ENCODE peak calls at places on chromosomes 16 and 17, in seven cellular contexts. One of them, this sample, is unnamed.

GRCh38 chr17:36703860-36704266 is 102.5 kb downstream of the MRM1 start:
- DNase-seq in CD8-positive, alpha-beta T cell: peak
- DNase-seq in vagina: no peak
- DNase-seq in mesothelial cell of epicardium: peak
- DNase-seq in AG10803: no peak
- DNase-seq in ovary: peak
- DNase-seq in type B pancreatic cell: peak
- DNase-seq in this sample: peak

GRCh38 chr17:40307691-40308289 is 1.2 kb upstream of the RARA start:
- DNase-seq in CD8-positive, alpha-beta T cell: no peak
- DNase-seq in vagina: no peak
- DNase-seq in mesothelial cell of epicardium: no peak
- DNase-seq in AG10803: no peak
- DNase-seq in ovary: peak
- DNase-seq in type B pancreatic cell: no peak
- DNase-seq in this sample: no peak

GRCh38 chr16:28192811-28193529 is 18.8 kb downstream of the XPO6 start:
- DNase-seq in CD8-positive, alpha-beta T cell: peak
- DNase-seq in vagina: no peak
- DNase-seq in mesothelial cell of epicardium: no peak
- DNase-seq in AG10803: no peak
- DNase-seq in ovary: no peak
- DNase-seq in type B pancreatic cell: no peak
- DNase-seq in this sample: peak

GRCh38 chr16:21060027-21060510 is 90.6 kb downstream of the DNAH3 start:
- DNase-seq in CD8-positive, alpha-beta T cell: no peak
- DNase-seq in vagina: no peak
- DNase-seq in mesothelial cell of epicardium: no peak
- DNase-seq in AG10803: no peak
- DNase-seq in ovary: no peak
- DNase-seq in type B pancreatic cell: no peak
- DNase-seq in this sample: no peak

GRCh38 chr17:65190467-65191095 is 53.4 kb downstream of the RGS9 start:
- DNase-seq in CD8-positive, alpha-beta T cell: no peak
- DNase-seq in vagina: no peak
- DNase-seq in mesothelial cell of epicardium: no peak
- DNase-seq in AG10803: peak
- DNase-seq in ovary: no peak
- DNase-seq in type B pancreatic cell: no peak
- DNase-seq in this sample: no peak

GRCh38 chr16:2990891-2991290 is 10.6 kb upstream of the PKMYT1 start:
- DNase-seq in CD8-positive, alpha-beta T cell: no peak
- DNase-seq in vagina: no peak
- DNase-seq in mesothelial cell of epicardium: no peak
- DNase-seq in AG10803: no peak
- DNase-seq in ovary: no peak
- DNase-seq in type B pancreatic cell: no peak
- DNase-seq in this sample: no peak

GRCh38 chr17:31374503-31374902 is 17.0 kb upstream of the RAB11FIP4 start:
- DNase-seq in CD8-positive, alpha-beta T cell: no peak
- DNase-seq in vagina: no peak
- DNase-seq in mesothelial cell of epicardium: no peak
- DNase-seq in AG10803: no peak
- DNase-seq in ovary: no peak
- DNase-seq in type B pancreatic cell: no peak
- DNase-seq in this sample: no peak

GRCh38 chr16:78289844-78290277 is 190.4 kb downstream of the WWOX start:
- DNase-seq in CD8-positive, alpha-beta T cell: no peak
- DNase-seq in vagina: no peak
- DNase-seq in mesothelial cell of epicardium: no peak
- DNase-seq in AG10803: no peak
- DNase-seq in ovary: no peak
- DNase-seq in type B pancreatic cell: no peak
- DNase-seq in this sample: no peak

GRCh38 chr17:72362466-72363335 is 241.9 kb downstream of the SOX9 start:
- DNase-seq in CD8-positive, alpha-beta T cell: no peak
- DNase-seq in vagina: no peak
- DNase-seq in mesothelial cell of epicardium: no peak
- DNase-seq in AG10803: peak
- DNase-seq in ovary: no peak
- DNase-seq in type B pancreatic cell: no peak
- DNase-seq in this sample: no peak

GRCh38 chr16:63787014-63787413 is 1334.8 kb downstream of the CDH11 start:
- DNase-seq in CD8-positive, alpha-beta T cell: no peak
- DNase-seq in vagina: no peak
- DNase-seq in mesothelial cell of epicardium: no peak
- DNase-seq in AG10803: no peak
- DNase-seq in ovary: no peak
- DNase-seq in type B pancreatic cell: no peak
- DNase-seq in this sample: no peak

DNA sequence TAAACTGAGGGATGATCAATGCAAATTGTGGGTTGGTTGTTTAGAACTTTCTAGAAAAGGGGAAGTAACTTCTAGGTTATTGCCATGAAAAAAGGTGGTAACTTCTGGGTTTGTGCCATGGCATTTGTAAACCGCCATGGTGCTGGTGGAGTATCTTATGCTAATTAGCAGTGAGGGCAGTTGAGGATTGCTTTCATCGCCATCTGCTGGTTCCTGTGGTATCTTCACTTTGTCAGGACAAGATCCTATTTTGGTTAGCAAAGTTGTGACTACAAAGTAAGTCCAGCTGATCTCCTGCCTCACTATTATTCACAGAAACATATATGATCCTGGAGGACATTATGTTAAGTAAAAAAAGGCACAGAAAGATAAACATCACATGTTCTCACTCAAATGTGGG is 1332.3 kb downstream of the CDH11 start:
- DNase-seq in CD8-positive, alpha-beta T cell: no peak
- DNase-seq in vagina: no peak
- DNase-seq in mesothelial cell of epicardium: no peak
- DNase-seq in AG10803: no peak
- DNase-seq in ovary: no peak
- DNase-seq in type B pancreatic cell: no peak
- DNase-seq in this sample: no peak
- TF ChIP-seq CTCF in CD8-positive, alpha-beta T cell: no peak
- TF ChIP-seq CTCF in vagina: no peak
- TF ChIP-seq CTCF in mesothelial cell of epicardium: no peak
- TF ChIP-seq CTCF in AG10803: no peak
- TF ChIP-seq CTCF in ovary: no peak
- TF ChIP-seq CTCF in type B pancreatic cell: no peak
- TF ChIP-seq CTCF in this sample: no peak

GRCh38 chr17:42050360-42051012 is at the start of gene C17orf113:
- DNase-seq in CD8-positive, alpha-beta T cell: peak
- DNase-seq in vagina: no peak
- DNase-seq in mesothelial cell of epicardium: peak
- DNase-seq in AG10803: peak
- DNase-seq in ovary: peak
- DNase-seq in type B pancreatic cell: no peak
- DNase-seq in this sample: peak
- TF ChIP-seq CTCF in CD8-positive, alpha-beta T cell: peak
- TF ChIP-seq CTCF in vagina: no peak
- TF ChIP-seq CTCF in mesothelial cell of epicardium: peak
- TF ChIP-seq CTCF in AG10803: no peak
- TF ChIP-seq CTCF in ovary: no peak
- TF ChIP-seq CTCF in type B pancreatic cell: peak
- TF ChIP-seq CTCF in this sample: no peak

DNA sequence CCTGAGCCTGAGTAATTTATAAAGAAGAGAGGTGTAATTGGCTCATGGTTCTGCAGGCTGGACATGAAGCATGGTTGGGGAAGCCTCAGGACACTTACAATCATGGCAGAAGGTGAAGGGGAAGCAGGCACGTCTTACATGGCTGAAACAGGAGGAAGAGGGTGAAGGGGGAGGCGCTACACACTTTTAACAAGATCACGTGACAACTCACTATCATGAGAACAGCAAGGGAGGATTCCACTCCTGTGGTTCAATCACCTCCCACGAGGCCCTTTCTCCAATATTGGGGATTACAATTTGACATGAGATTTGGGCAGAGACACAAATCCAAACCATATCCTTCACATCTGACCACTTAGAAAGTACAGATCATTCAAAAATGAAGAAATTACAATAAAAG is 110.6 kb upstream of the SHISA6 start:
- DNase-seq in CD8-positive, alpha-beta T cell: no peak
- DNase-seq in vagina: no peak
- DNase-seq in mesothelial cell of epicardium: no peak
- DNase-seq in AG10803: no peak
- DNase-seq in ovary: no peak
- DNase-seq in type B pancreatic cell: no peak
- DNase-seq in this sample: no peak
- TF ChIP-seq CTCF in CD8-positive, alpha-beta T cell: no peak
- TF ChIP-seq CTCF in vagina: no peak
- TF ChIP-seq CTCF in mesothelial cell of epicardium: no peak
- TF ChIP-seq CTCF in AG10803: no peak
- TF ChIP-seq CTCF in ovary: no peak
- TF ChIP-seq CTCF in type B pancreatic cell: no peak
- TF ChIP-seq CTCF in this sample: no peak

GRCh38 chr16:24700549-24701392 is 28.7 kb upstream of the TNRC6A start:
- DNase-seq in CD8-positive, alpha-beta T cell: no peak
- DNase-seq in vagina: peak
- DNase-seq in mesothelial cell of epicardium: no peak
- DNase-seq in AG10803: peak
- DNase-seq in ovary: peak
- DNase-seq in type B pancreatic cell: no peak
- DNase-seq in this sample: no peak
- TF ChIP-seq CTCF in CD8-positive, alpha-beta T cell: no peak
- TF ChIP-seq CTCF in vagina: peak
- TF ChIP-seq CTCF in mesothelial cell of epicardium: no peak
- TF ChIP-seq CTCF in AG10803: peak
- TF ChIP-seq CTCF in ovary: peak
- TF ChIP-seq CTCF in type B pancreatic cell: no peak
- TF ChIP-seq CTCF in this sample: no peak

GRCh38 chr16:49644143-49644460 is 211.8 kb downstream of the ZNF423 start:
- DNase-seq in CD8-positive, alpha-beta T cell: no peak
- DNase-seq in vagina: no peak
- DNase-seq in mesothelial cell of epicardium: no peak
- DNase-seq in AG10803: no peak
- DNase-seq in ovary: no peak
- DNase-seq in type B pancreatic cell: no peak
- DNase-seq in this sample: no peak
- TF ChIP-seq CTCF in CD8-positive, alpha-beta T cell: no peak
- TF ChIP-seq CTCF in vagina: no peak
- TF ChIP-seq CTCF in mesothelial cell of epicardium: no peak
- TF ChIP-seq CTCF in AG10803: peak
- TF ChIP-seq CTCF in ovary: no peak
- TF ChIP-seq CTCF in type B pancreatic cell: peak
- TF ChIP-seq CTCF in this sample: no peak

GRCh38 chr16:23048164-23048563 is 101.1 kb downstream of the USP31 start:
- DNase-seq in CD8-positive, alpha-beta T cell: no peak
- DNase-seq in vagina: no peak
- DNase-seq in mesothelial cell of epicardium: no peak
- DNase-seq in AG10803: no peak
- DNase-seq in ovary: no peak
- DNase-seq in type B pancreatic cell: no peak
- DNase-seq in this sample: no peak
- TF ChIP-seq CTCF in CD8-positive, alpha-beta T cell: no peak
- TF ChIP-seq CTCF in vagina: no peak
- TF ChIP-seq CTCF in mesothelial cell of epicardium: peak
- TF ChIP-seq CTCF in AG10803: no peak
- TF ChIP-seq CTCF in ovary: no peak
- TF ChIP-seq CTCF in type B pancreatic cell: peak
- TF ChIP-seq CTCF in this sample: no peak

GRCh38 chr17:19260958-19261357 is 23.8 kb downstream of the EPN2 start:
- DNase-seq in CD8-positive, alpha-beta T cell: no peak
- DNase-seq in vagina: no peak
- DNase-seq in mesothelial cell of epicardium: no peak
- DNase-seq in AG10803: no peak
- DNase-seq in ovary: no peak
- DNase-seq in type B pancreatic cell: no peak
- DNase-seq in this sample: no peak
- TF ChIP-seq CTCF in CD8-positive, alpha-beta T cell: no peak
- TF ChIP-seq CTCF in vagina: no peak
- TF ChIP-seq CTCF in mesothelial cell of epicardium: no peak
- TF ChIP-seq CTCF in AG10803: no peak
- TF ChIP-seq CTCF in ovary: no peak
- TF ChIP-seq CTCF in type B pancreatic cell: peak
- TF ChIP-seq CTCF in this sample: no peak

DNA sequence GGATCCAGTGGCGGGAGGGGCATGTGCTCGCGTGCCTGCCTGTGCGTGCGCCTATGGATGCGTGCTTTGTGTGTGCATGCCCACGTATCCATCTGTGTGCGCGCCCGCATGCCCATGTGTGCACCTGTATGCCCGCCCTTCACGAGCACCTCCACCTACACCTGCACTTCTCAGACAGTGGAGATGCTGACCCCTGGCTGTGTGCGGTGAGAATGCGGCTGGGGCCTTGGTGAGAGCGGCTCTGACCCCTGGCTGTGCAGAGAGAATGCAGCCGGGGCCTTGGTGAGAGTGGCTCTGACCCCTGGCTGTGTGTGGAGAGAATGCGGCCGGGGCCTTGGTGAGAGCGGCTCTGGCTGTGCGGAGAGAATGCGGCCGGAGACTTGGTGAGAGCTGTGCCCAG is 33.9 kb downstream of the AXIN1 start:
- DNase-seq in CD8-positive, alpha-beta T cell: no peak
- DNase-seq in vagina: no peak
- DNase-seq in mesothelial cell of epicardium: no peak
- DNase-seq in AG10803: no peak
- DNase-seq in ovary: no peak
- DNase-seq in type B pancreatic cell: no peak
- DNase-seq in this sample: no peak
- TF ChIP-seq CTCF in CD8-positive, alpha-beta T cell: no peak
- TF ChIP-seq CTCF in vagina: no peak
- TF ChIP-seq CTCF in mesothelial cell of epicardium: no peak
- TF ChIP-seq CTCF in AG10803: no peak
- TF ChIP-seq CTCF in ovary: no peak
- TF ChIP-seq CTCF in type B pancreatic cell: peak
- TF ChIP-seq CTCF in this sample: no peak

GRCh38 chr17:66420961-66421371 is 118.6 kb downstream of the PRKCA start:
- DNase-seq in CD8-positive, alpha-beta T cell: no peak
- DNase-seq in vagina: no peak
- DNase-seq in mesothelial cell of epicardium: no peak
- DNase-seq in AG10803: peak
- DNase-seq in ovary: no peak
- DNase-seq in type B pancreatic cell: no peak
- DNase-seq in this sample: no peak
- TF ChIP-seq CTCF in CD8-positive, alpha-beta T cell: no peak
- TF ChIP-seq CTCF in vagina: no peak
- TF ChIP-seq CTCF in mesothelial cell of epicardium: no peak
- TF ChIP-seq CTCF in AG10803: no peak
- TF ChIP-seq CTCF in ovary: no peak
- TF ChIP-seq CTCF in type B pancreatic cell: no peak
- TF ChIP-seq CTCF in this sample: no peak